ENCODE peak calls at places on chromosomes 12 and 14, in four cellular contexts. One of them, this sample, is unnamed.

GRCh38 chr12:57001448-57001906 is 4.9 kb downstream of the ZBTB39 start:
- DNase-seq in stimulated activated CD4-positive, alpha-beta T cell treated with anti-CD3 and anti-CD28 coated beads, Interleukin-2, amount 100 ng/mL, for 24 hours: peak
- DNase-seq in activated T-helper 1 cell treated with anti-CD3 and anti-CD28 coated beads, Interleukin-12 subunit alpha, Interleukin-12 subunit beta, Interleukin-2, Interleukin-4 antibody, amounts not matched to agents 30 ng/mL and 10 ng/mL and 1 ng/mL, durations not matched to agents 14 hours and 24 hours and 36 hours: peak
- DNase-seq in NCI-H524: peak
- DNase-seq in this sample: peak

GRCh38 chr12:124592050-124592449 is 24.6 kb upstream of the NCOR2 start:
- DNase-seq in NCI-H524: no peak
- DNase-seq in activated T-helper 1 cell treated with anti-CD3 and anti-CD28 coated beads, Interleukin-12 subunit alpha, Interleukin-12 subunit beta, Interleukin-2, Interleukin-4 antibody, amounts not matched to agents 30 ng/mL and 10 ng/mL and 1 ng/mL, durations not matched to agents 14 hours and 24 hours and 36 hours: no peak
- DNase-seq in stimulated activated CD4-positive, alpha-beta T cell treated with anti-CD3 and anti-CD28 coated beads, Interleukin-2, amount 100 ng/mL, for 24 hours: no peak
- DNase-seq in this sample: no peak

GRCh38 chr12:53976172-53976822 is 1.5 kb upstream of the HOTAIR start:
- DNase-seq in stimulated activated CD4-positive, alpha-beta T cell treated with anti-CD3 and anti-CD28 coated beads, Interleukin-2, amount 100 ng/mL, for 24 hours: no peak
- DNase-seq in NCI-H524: no peak
- DNase-seq in activated T-helper 1 cell treated with anti-CD3 and anti-CD28 coated beads, Interleukin-12 subunit alpha, Interleukin-12 subunit beta, Interleukin-2, Interleukin-4 antibody, amounts not matched to agents 30 ng/mL and 10 ng/mL and 1 ng/mL, durations not matched to agents 14 hours and 24 hours and 36 hours: no peak
- DNase-seq in this sample: no peak

GRCh38 chr12:75964150-75964549 is 67.4 kb downstream of the PHLDA1 start:
- DNase-seq in NCI-H524: no peak
- DNase-seq in activated T-helper 1 cell treated with anti-CD3 and anti-CD28 coated beads, Interleukin-12 subunit alpha, Interleukin-12 subunit beta, Interleukin-2, Interleukin-4 antibody, amounts not matched to agents 30 ng/mL and 10 ng/mL and 1 ng/mL, durations not matched to agents 14 hours and 24 hours and 36 hours: no peak
- DNase-seq in stimulated activated CD4-positive, alpha-beta T cell treated with anti-CD3 and anti-CD28 coated beads, Interleukin-2, amount 100 ng/mL, for 24 hours: no peak
- DNase-seq in this sample: no peak

GRCh38 chr14:22428681-22429315 is 160.2 kb downstream of the DAD1 start:
- DNase-seq in NCI-H524: no peak
- DNase-seq in stimulated activated CD4-positive, alpha-beta T cell treated with anti-CD3 and anti-CD28 coated beads, Interleukin-2, amount 100 ng/mL, for 24 hours: no peak
- DNase-seq in activated T-helper 1 cell treated with anti-CD3 and anti-CD28 coated beads, Interleukin-12 subunit alpha, Interleukin-12 subunit beta, Interleukin-2, Interleukin-4 antibody, amounts not matched to agents 30 ng/mL and 10 ng/mL and 1 ng/mL, durations not matched to agents 14 hours and 24 hours and 36 hours: no peak
- DNase-seq in this sample: no peak

GRCh38 chr12:132494294-132495164 is 4.6 kb downstream of the FBRSL1 start:
- DNase-seq in stimulated activated CD4-positive, alpha-beta T cell treated with anti-CD3 and anti-CD28 coated beads, Interleukin-2, amount 100 ng/mL, for 24 hours: no peak
- DNase-seq in activated T-helper 1 cell treated with anti-CD3 and anti-CD28 coated beads, Interleukin-12 subunit alpha, Interleukin-12 subunit beta, Interleukin-2, Interleukin-4 antibody, amounts not matched to agents 30 ng/mL and 10 ng/mL and 1 ng/mL, durations not matched to agents 14 hours and 24 hours and 36 hours: no peak
- DNase-seq in NCI-H524: no peak
- DNase-seq in this sample: no peak

GRCh38 chr14:22390824-22391461 is 198.1 kb downstream of the DAD1 start:
- DNase-seq in NCI-H524: no peak
- DNase-seq in stimulated activated CD4-positive, alpha-beta T cell treated with anti-CD3 and anti-CD28 coated beads, Interleukin-2, amount 100 ng/mL, for 24 hours: no peak
- DNase-seq in activated T-helper 1 cell treated with anti-CD3 and anti-CD28 coated beads, Interleukin-12 subunit alpha, Interleukin-12 subunit beta, Interleukin-2, Interleukin-4 antibody, amounts not matched to agents 30 ng/mL and 10 ng/mL and 1 ng/mL, durations not matched to agents 14 hours and 24 hours and 36 hours: no peak
- DNase-seq in this sample: no peak

GRCh38 chr12:26789731-26790644 is 43.0 kb downstream of the ITPR2 start:
- DNase-seq in stimulated activated CD4-positive, alpha-beta T cell treated with anti-CD3 and anti-CD28 coated beads, Interleukin-2, amount 100 ng/mL, for 24 hours: no peak
- DNase-seq in activated T-helper 1 cell treated with anti-CD3 and anti-CD28 coated beads, Interleukin-12 subunit alpha, Interleukin-12 subunit beta, Interleukin-2, Interleukin-4 antibody, amounts not matched to agents 30 ng/mL and 10 ng/mL and 1 ng/mL, durations not matched to agents 14 hours and 24 hours and 36 hours: no peak
- DNase-seq in NCI-H524: no peak
- DNase-seq in this sample: no peak